ENCODE peak calls at places on chromosomes 11 and 22, in eight cellular contexts. K is CD8-positive, alpha-beta memory T cell; W is RCC 7860; Q is BE2C; Z is epithelial cell of esophagus; M is RPMI8226; G is ELF-1; S is GDM1. R is an unnamed sample.

GRCh38 chr11:2444301-2445106 is at the start of the genes KCNQ1 and TRPM5:
- DNase-seq in K (peak), W (no peak), Q (no peak), Z (no peak), M (peak), G (no peak), S (peak), R (peak)

GRCh38 chr11:74371269-74372039 is 26.8 kb downstream of the PGM2L1 start:
- DNase-seq in K (no peak), W (no peak), Q (no peak), Z (peak), M (no peak), G (no peak), S (no peak), R (no peak)

GRCh38 chr11:44575288-44575672 is 9.8 kb downstream of the CD82 start:
- DNase-seq in K (no peak), W (peak), Q (no peak), Z (peak), M (no peak), G (no peak), S (no peak), R (no peak)

GRCh38 chr22:37260939-37261338 is 16.9 kb upstream of the RAC2 start:
- DNase-seq in K (peak), W (peak), Q (peak), Z (peak), M (peak), G (peak), S (peak), R (no peak)

GRCh38 chr11:36240746-36241295 is 48.4 kb downstream of the COMMD9 start:
- DNase-seq in K (no peak), W (no peak), Q (no peak), Z (no peak), M (no peak), G (no peak), S (no peak), R (no peak)

GRCh38 chr11:12319734-12320387 is 57.5 kb upstream of the PARVA start:
- DNase-seq in K (no peak), W (no peak), Q (no peak), Z (no peak), M (no peak), G (no peak), S (no peak), R (no peak)

GRCh38 chr22:17491090-17491489 is 72.2 kb upstream of the SLC25A18 start:
- DNase-seq in K (no peak), W (no peak), Q (no peak), Z (no peak), M (no peak), G (no peak), S (no peak), R (no peak)

GRCh38 chr11:5486421-5486820 is 2.1 kb upstream of the OR52D1 start:
- DNase-seq in K (no peak), W (no peak), Q (no peak), Z (no peak), M (no peak), G (no peak), S (no peak), R (no peak)

GRCh38 chr11:74672956-74673895 is 58.0 kb downstream of the CHRDL2 start:
- DNase-seq in K (no peak), W (peak), Q (peak), Z (peak), M (no peak), G (peak), S (no peak), R (no peak)

GRCh38 chr11:12390687-12391110 is 13.3 kb downstream of the PARVA start:
- DNase-seq in K (no peak), W (no peak), Q (no peak), Z (no peak), M (no peak), G (no peak), S (no peak), R (no peak)

GRCh38 chr11:114395776-114396175 is 4.5 kb downstream of the C11orf71 start:
- DNase-seq in K (no peak), W (no peak), Q (no peak), Z (peak), M (peak), G (peak), S (no peak), R (no peak)

GRCh38 chr11:59218893-59219292 is 6.2 kb upstream of the MPEG1 start:
- DNase-seq in K (no peak), W (no peak), Q (no peak), Z (no peak), M (no peak), G (no peak), S (no peak), R (no peak)

GRCh38 chr22:33758961-33759360 is 161.3 kb downstream of the LARGE1 start:
- DNase-seq in K (no peak), W (no peak), Q (no peak), Z (no peak), M (no peak), G (no peak), S (no peak), R (no peak)

GRCh38 chr22:35231585-35232084 is 25.7 kb upstream of the HMGXB4 start:
- DNase-seq in K (peak), W (peak), Q (peak), Z (peak), M (peak), G (peak), S (peak), R (peak)

GRCh38 chr11:13462311-13462927 is 603 bp downstream of the BTBD10 start:
- DNase-seq in K (no peak), W (peak), Q (peak), Z (peak), M (peak), G (peak), S (peak), R (peak)

GRCh38 chr11:23012930-23013329 is 152.7 kb upstream of the CCDC179 start:
- DNase-seq in K (no peak), W (no peak), Q (no peak), Z (no peak), M (no peak), G (no peak), S (no peak), R (no peak)

GRCh38 chr11:117410861-117411725 is 83.4 kb downstream of the CEP164 start:
- DNase-seq in K (no peak), W (no peak), Q (no peak), Z (no peak), M (no peak), G (peak), S (no peak), R (no peak)

GRCh38 chr11:86672007-86672621 is at the start of gene ME3:
- DNase-seq in K (no peak), W (no peak), Q (peak), Z (peak), M (peak), G (peak), S (no peak), R (peak)

GRCh38 chr11:15327786-15328231 is 213.1 kb downstream of the INSC start:
- DNase-seq in K (no peak), W (no peak), Q (peak), Z (peak), M (peak), G (peak), S (no peak), R (no peak)

GRCh38 chr11:63738720-63739360 is 29.7 kb downstream of the ZFTA start:
- DNase-seq in K (peak), W (peak), Q (peak), Z (peak), M (peak), G (peak), S (peak), R (peak)

GRCh38 chr22:47450876-47451475 is 688.5 kb downstream of the TBC1D22A start:
- DNase-seq in K (no peak), W (no peak), Q (no peak), Z (no peak), M (no peak), G (no peak), S (no peak), R (no peak)

GRCh38 chr11:44809283-44809682 is 82.5 kb downstream of the TSPAN18 start:
- DNase-seq in K (no peak), W (no peak), Q (no peak), Z (no peak), M (no peak), G (no peak), S (no peak), R (no peak)

GRCh38 chr11:62400760-62401159 is 18.1 kb upstream of the SCGB1A1 start:
- DNase-seq in K (no peak), W (no peak), Q (peak), Z (no peak), M (no peak), G (peak), S (no peak), R (no peak)

GRCh38 chr22:41308544-41308947 is 7.2 kb downstream of the ZC3H7B start:
- DNase-seq in K (no peak), W (no peak), Q (no peak), Z (no peak), M (no peak), G (no peak), S (no peak), R (no peak)

GRCh38 chr22:43789452-43789851 is 22.7 kb downstream of the EFCAB6 start:
- DNase-seq in K (no peak), W (peak), Q (peak), Z (peak), M (no peak), G (no peak), S (no peak), R (no peak)

GRCh38 chr11:13717331-13717730 is 48.9 kb downstream of the FAR1 start:
- DNase-seq in K (no peak), W (peak), Q (no peak), Z (peak), M (no peak), G (peak), S (no peak), R (no peak)

GRCh38 chr11:132962026-132962425 is 570.3 kb downstream of the OPCML start:
- DNase-seq in K (no peak), W (no peak), Q (no peak), Z (no peak), M (no peak), G (peak), S (no peak), R (no peak)

GRCh38 chr11:79201637-79202347 is 239.0 kb downstream of the TENM4 start:
- DNase-seq in K (no peak), W (peak), Q (no peak), Z (peak), M (no peak), G (no peak), S (no peak), R (no peak)

GRCh38 chr11:72741429-72741833 is 10.8 kb downstream of the ARAP1 start:
- DNase-seq in K (no peak), W (peak), Q (no peak), Z (peak), M (no peak), G (peak), S (peak), R (no peak)

GRCh38 chr22:46364341-46365165 is 29.0 kb downstream of the TRMU start:
- DNase-seq in K (no peak), W (no peak), Q (peak), Z (no peak), M (no peak), G (peak), S (no peak), R (no peak)

GRCh38 chr11:44236261-44236660 is 73.7 kb downstream of the ALX4 start:
- DNase-seq in K (no peak), W (no peak), Q (no peak), Z (no peak), M (no peak), G (no peak), S (no peak), R (no peak)

GRCh38 chr22:27212617-27213177 is 555.3 kb downstream of the MIAT start:
- DNase-seq in K (no peak), W (peak), Q (peak), Z (peak), M (no peak), G (peak), S (no peak), R (no peak)

GRCh38 chr11:76162336-76163288 is 43.7 kb downstream of the WNT11 start:
- DNase-seq in K (no peak), W (no peak), Q (no peak), Z (no peak), M (no peak), G (peak), S (no peak), R (no peak)

GRCh38 chr11:45093761-45094455 is 52.5 kb upstream of the PRDM11 start:
- DNase-seq in K (no peak), W (no peak), Q (no peak), Z (no peak), M (no peak), G (no peak), S (no peak), R (no peak)

GRCh38 chr22:21815357-21815756 is 52.1 kb downstream of the MAPK1 start:
- DNase-seq in K (no peak), W (no peak), Q (no peak), Z (no peak), M (no peak), G (no peak), S (no peak), R (no peak)

GRCh38 chr22:29641052-29641780 is 37.8 kb downstream of the NF2 start:
- DNase-seq in K (no peak), W (no peak), Q (no peak), Z (no peak), M (peak), G (no peak), S (no peak), R (no peak)

GRCh38 chr22:47006869-47007268 is 244.4 kb downstream of the TBC1D22A start:
- DNase-seq in K (no peak), W (no peak), Q (no peak), Z (no peak), M (no peak), G (no peak), S (no peak), R (no peak)

GRCh38 chr22:46578251-46578823 is 40.9 kb upstream of the CELSR1 start:
- DNase-seq in K (no peak), W (no peak), Q (no peak), Z (no peak), M (no peak), G (no peak), S (no peak), R (no peak)

R was measured in stimulated activated CD4-positive, alpha-beta T cell treated with anti-CD3 and anti-CD28 coated beads, TNF-alpha, amount 100 ng/mL, for 48 hours.